ENCODE peak calls at places on chromosomes 5 and 9, in eight cellular contexts. One of them, this sample, is unnamed. For H3K4me1, the result is how much of the 10 kb centered on the place peaks cover.

GRCh38 chr5:170848033-170848432 is 13.8 kb upstream of the RANBP17 start:
- DNase-seq in spleen: no peak
- DNase-seq in breast epithelium: no peak
- DNase-seq in cardiac muscle cell: no peak
- DNase-seq in thyroid gland: no peak
- DNase-seq in effector memory CD4-positive, alpha-beta T cell: no peak
- DNase-seq in GM23338: no peak
- DNase-seq in left ventricle myocardium inferior: no peak
- DNase-seq in this sample: no peak

GRCh38 chr9:131015876-131016397 is 7.0 kb downstream of the LAMC3 start:
- DNase-seq in spleen: no peak
- DNase-seq in breast epithelium: no peak
- DNase-seq in cardiac muscle cell: no peak
- DNase-seq in thyroid gland: no peak
- DNase-seq in effector memory CD4-positive, alpha-beta T cell: no peak
- DNase-seq in GM23338: no peak
- DNase-seq in left ventricle myocardium inferior: no peak
- DNase-seq in this sample: no peak

GRCh38 chr5:139335811-139336210 is 5.8 kb upstream of the PAIP2 start:
- DNase-seq in spleen: no peak
- DNase-seq in breast epithelium: no peak
- DNase-seq in cardiac muscle cell: no peak
- DNase-seq in thyroid gland: no peak
- DNase-seq in effector memory CD4-positive, alpha-beta T cell: no peak
- DNase-seq in GM23338: no peak
- DNase-seq in left ventricle myocardium inferior: no peak
- DNase-seq in this sample: no peak

GRCh38 chr5:111197523-111197922 is 26.7 kb upstream of the CAMK4 start:
- DNase-seq in spleen: no peak
- DNase-seq in breast epithelium: no peak
- DNase-seq in cardiac muscle cell: peak
- DNase-seq in thyroid gland: no peak
- DNase-seq in effector memory CD4-positive, alpha-beta T cell: no peak
- DNase-seq in GM23338: peak
- DNase-seq in left ventricle myocardium inferior: no peak
- DNase-seq in this sample: no peak

GRCh38 chr9:114763220-114763619 is 42.6 kb downstream of the TNFSF15 start:
- DNase-seq in spleen: no peak
- DNase-seq in breast epithelium: no peak
- DNase-seq in cardiac muscle cell: no peak
- DNase-seq in thyroid gland: no peak
- DNase-seq in effector memory CD4-positive, alpha-beta T cell: no peak
- DNase-seq in GM23338: no peak
- DNase-seq in left ventricle myocardium inferior: no peak
- DNase-seq in this sample: no peak

GRCh38 chr5:52777186-52777585 is 10.5 kb upstream of the ITGA1 start:
- DNase-seq in spleen: no peak
- DNase-seq in breast epithelium: no peak
- DNase-seq in cardiac muscle cell: no peak
- DNase-seq in thyroid gland: no peak
- DNase-seq in effector memory CD4-positive, alpha-beta T cell: no peak
- DNase-seq in GM23338: no peak
- DNase-seq in left ventricle myocardium inferior: no peak
- DNase-seq in this sample: no peak

GRCh38 chr9:31140316-31140715 is 1244.1 kb upstream of the ACO1 start:
- DNase-seq in spleen: no peak
- DNase-seq in breast epithelium: no peak
- DNase-seq in cardiac muscle cell: peak
- DNase-seq in thyroid gland: no peak
- DNase-seq in effector memory CD4-positive, alpha-beta T cell: no peak
- DNase-seq in GM23338: peak
- DNase-seq in left ventricle myocardium inferior: no peak
- DNase-seq in this sample: no peak

GRCh38 chr5:110996742-110997141 is 74.8 kb upstream of the TSLP start:
- DNase-seq in spleen: no peak
- DNase-seq in breast epithelium: no peak
- DNase-seq in cardiac muscle cell: no peak
- DNase-seq in thyroid gland: no peak
- DNase-seq in effector memory CD4-positive, alpha-beta T cell: no peak
- DNase-seq in GM23338: no peak
- DNase-seq in left ventricle myocardium inferior: no peak
- DNase-seq in this sample: no peak

GRCh38 chr9:15509931-15510788 is 610 bp downstream of the PSIP1 start:
- DNase-seq in spleen: peak
- DNase-seq in breast epithelium: no peak
- DNase-seq in cardiac muscle cell: peak
- DNase-seq in thyroid gland: peak
- DNase-seq in effector memory CD4-positive, alpha-beta T cell: peak
- DNase-seq in GM23338: peak
- DNase-seq in left ventricle myocardium inferior: peak
- DNase-seq in this sample: peak

GRCh38 chr5:87754009-87754757 is 341.5 kb upstream of the CCNH start:
- DNase-seq in spleen: no peak
- DNase-seq in breast epithelium: no peak
- DNase-seq in cardiac muscle cell: no peak
- DNase-seq in thyroid gland: no peak
- DNase-seq in effector memory CD4-positive, alpha-beta T cell: no peak
- DNase-seq in GM23338: peak
- DNase-seq in left ventricle myocardium inferior: no peak
- DNase-seq in this sample: no peak

GRCh38 chr9:125608488-125609224 is 98.4 kb downstream of the MAPKAP1 start:
- DNase-seq in spleen: no peak
- DNase-seq in breast epithelium: no peak
- DNase-seq in cardiac muscle cell: no peak
- DNase-seq in thyroid gland: no peak
- DNase-seq in effector memory CD4-positive, alpha-beta T cell: no peak
- DNase-seq in GM23338: peak
- DNase-seq in left ventricle myocardium inferior: no peak
- DNase-seq in this sample: no peak

GRCh38 chr5:93899026-93899600 is 157.7 kb upstream of the POU5F2 start:
- DNase-seq in spleen: no peak
- DNase-seq in breast epithelium: no peak
- DNase-seq in cardiac muscle cell: no peak
- DNase-seq in thyroid gland: no peak
- DNase-seq in effector memory CD4-positive, alpha-beta T cell: no peak
- DNase-seq in GM23338: peak
- DNase-seq in left ventricle myocardium inferior: no peak
- DNase-seq in this sample: no peak

GRCh38 chr5:640461-641330 is 28.6 kb downstream of the CEP72 start:
- DNase-seq in spleen: peak
- DNase-seq in breast epithelium: no peak
- DNase-seq in cardiac muscle cell: no peak
- DNase-seq in thyroid gland: no peak
- DNase-seq in effector memory CD4-positive, alpha-beta T cell: no peak
- DNase-seq in GM23338: no peak
- DNase-seq in left ventricle myocardium inferior: no peak
- DNase-seq in this sample: no peak

GRCh38 chr5:80246995-80247729 is 8.7 kb downstream of the SERINC5 start:
- DNase-seq in spleen: no peak
- DNase-seq in breast epithelium: peak
- DNase-seq in cardiac muscle cell: peak
- DNase-seq in thyroid gland: peak
- DNase-seq in effector memory CD4-positive, alpha-beta T cell: peak
- DNase-seq in GM23338: peak
- DNase-seq in left ventricle myocardium inferior: peak
- DNase-seq in this sample: peak

GRCh38 chr9:133673260-133673658 is 37.1 kb downstream of the DBH start:
- DNase-seq in spleen: no peak
- DNase-seq in breast epithelium: no peak
- DNase-seq in cardiac muscle cell: peak
- DNase-seq in thyroid gland: no peak
- DNase-seq in effector memory CD4-positive, alpha-beta T cell: no peak
- DNase-seq in GM23338: no peak
- DNase-seq in left ventricle myocardium inferior: no peak
- DNase-seq in this sample: no peak

GRCh38 chr9:81132796-81133195 is 556.6 kb downstream of the TLE1 start:
- DNase-seq in spleen: no peak
- DNase-seq in breast epithelium: no peak
- DNase-seq in cardiac muscle cell: no peak
- DNase-seq in thyroid gland: no peak
- DNase-seq in effector memory CD4-positive, alpha-beta T cell: no peak
- DNase-seq in GM23338: no peak
- DNase-seq in left ventricle myocardium inferior: no peak
- DNase-seq in this sample: no peak

GRCh38 chr9:108033976-108034964 is 544.7 kb upstream of the KLF4 start:
- DNase-seq in spleen: no peak
- DNase-seq in breast epithelium: no peak
- DNase-seq in cardiac muscle cell: no peak
- DNase-seq in thyroid gland: no peak
- DNase-seq in effector memory CD4-positive, alpha-beta T cell: no peak
- DNase-seq in GM23338: no peak
- DNase-seq in left ventricle myocardium inferior: no peak
- DNase-seq in this sample: no peak

GRCh38 chr5:9361835-9362234 is 184.0 kb downstream of the SEMA5A start:
- DNase-seq in spleen: no peak
- DNase-seq in breast epithelium: no peak
- DNase-seq in cardiac muscle cell: peak
- DNase-seq in thyroid gland: peak
- DNase-seq in effector memory CD4-positive, alpha-beta T cell: no peak
- DNase-seq in GM23338: peak
- DNase-seq in left ventricle myocardium inferior: peak
- DNase-seq in this sample: peak

GRCh38 chr9:132923346-132923902 is 21.0 kb downstream of the TSC1 start:
- DNase-seq in spleen: no peak
- DNase-seq in breast epithelium: no peak
- DNase-seq in cardiac muscle cell: no peak
- DNase-seq in thyroid gland: no peak
- DNase-seq in effector memory CD4-positive, alpha-beta T cell: no peak
- DNase-seq in GM23338: no peak
- DNase-seq in left ventricle myocardium inferior: no peak
- DNase-seq in this sample: no peak

GRCh38 chr5:174419523-174420132 is 304.8 kb upstream of the MSX2 start:
- DNase-seq in spleen: peak
- DNase-seq in breast epithelium: peak
- DNase-seq in cardiac muscle cell: peak
- DNase-seq in thyroid gland: peak
- DNase-seq in effector memory CD4-positive, alpha-beta T cell: peak
- DNase-seq in GM23338: peak
- DNase-seq in left ventricle myocardium inferior: peak
- DNase-seq in this sample: peak
- H3K4me3 ChIP-seq in spleen: no peak
- H3K4me3 ChIP-seq in breast epithelium: peak
- H3K4me3 ChIP-seq in cardiac muscle cell: peak
- H3K4me3 ChIP-seq in thyroid gland: no peak
- H3K4me3 ChIP-seq in effector memory CD4-positive, alpha-beta T cell: peak
- H3K4me3 ChIP-seq in GM23338: peak
- H3K4me3 ChIP-seq in left ventricle myocardium inferior: peak
- H3K4me3 ChIP-seq in this sample: no peak

GRCh38 chr5:109325456-109325855 is 84.3 kb downstream of the PJA2 start:
- DNase-seq in spleen: no peak
- DNase-seq in breast epithelium: no peak
- DNase-seq in cardiac muscle cell: no peak
- DNase-seq in thyroid gland: no peak
- DNase-seq in effector memory CD4-positive, alpha-beta T cell: no peak
- DNase-seq in GM23338: no peak
- DNase-seq in left ventricle myocardium inferior: no peak
- DNase-seq in this sample: no peak

GRCh38 chr5:109326864-109327263 is 82.9 kb downstream of the PJA2 start:
- DNase-seq in spleen: no peak
- DNase-seq in breast epithelium: no peak
- DNase-seq in cardiac muscle cell: no peak
- DNase-seq in thyroid gland: no peak
- DNase-seq in effector memory CD4-positive, alpha-beta T cell: no peak
- DNase-seq in GM23338: no peak
- DNase-seq in left ventricle myocardium inferior: no peak
- DNase-seq in this sample: no peak

GRCh38 chr5:109322694-109323093 is 87.1 kb downstream of the PJA2 start:
- DNase-seq in spleen: no peak
- DNase-seq in breast epithelium: no peak
- DNase-seq in cardiac muscle cell: no peak
- DNase-seq in thyroid gland: no peak
- DNase-seq in effector memory CD4-positive, alpha-beta T cell: no peak
- DNase-seq in GM23338: no peak
- DNase-seq in left ventricle myocardium inferior: no peak
- DNase-seq in this sample: no peak

GRCh38 chr5:109324351-109324750 is 85.4 kb downstream of the PJA2 start:
- DNase-seq in spleen: no peak
- DNase-seq in breast epithelium: no peak
- DNase-seq in cardiac muscle cell: peak
- DNase-seq in thyroid gland: no peak
- DNase-seq in effector memory CD4-positive, alpha-beta T cell: no peak
- DNase-seq in GM23338: peak
- DNase-seq in left ventricle myocardium inferior: no peak
- DNase-seq in this sample: no peak

GRCh38 chr5:109324941-109325340 is 84.8 kb downstream of the PJA2 start:
- DNase-seq in spleen: no peak
- DNase-seq in breast epithelium: no peak
- DNase-seq in cardiac muscle cell: no peak
- DNase-seq in thyroid gland: no peak
- DNase-seq in effector memory CD4-positive, alpha-beta T cell: no peak
- DNase-seq in GM23338: no peak
- DNase-seq in left ventricle myocardium inferior: no peak
- DNase-seq in this sample: no peak
- H3K4me1 ChIP-seq in spleen: under half
- H3K4me1 ChIP-seq in breast epithelium: under half
- H3K4me1 ChIP-seq in cardiac muscle cell: under half
- H3K4me1 ChIP-seq in thyroid gland: under half
- H3K4me1 ChIP-seq in effector memory CD4-positive, alpha-beta T cell: under half
- H3K4me1 ChIP-seq in GM23338: under half
- H3K4me1 ChIP-seq in left ventricle myocardium inferior: under half
- H3K4me1 ChIP-seq in this sample: under half

GRCh38 chr5:68287631-68287975 is 72.0 kb downstream of the PIK3R1 start:
- DNase-seq in spleen: no peak
- DNase-seq in breast epithelium: no peak
- DNase-seq in cardiac muscle cell: no peak
- DNase-seq in thyroid gland: no peak
- DNase-seq in effector memory CD4-positive, alpha-beta T cell: no peak
- DNase-seq in GM23338: no peak
- DNase-seq in left ventricle myocardium inferior: no peak
- DNase-seq in this sample: no peak
- H3K4me3 ChIP-seq in spleen: peak
- H3K4me3 ChIP-seq in breast epithelium: peak
- H3K4me3 ChIP-seq in cardiac muscle cell: peak
- H3K4me3 ChIP-seq in thyroid gland: no peak
- H3K4me3 ChIP-seq in effector memory CD4-positive, alpha-beta T cell: peak
- H3K4me3 ChIP-seq in GM23338: peak
- H3K4me3 ChIP-seq in left ventricle myocardium inferior: peak
- H3K4me3 ChIP-seq in this sample: peak

GRCh38 chr5:150648294-150649107 is 8.0 kb downstream of the SYNPO start:
- DNase-seq in spleen: no peak
- DNase-seq in breast epithelium: no peak
- DNase-seq in cardiac muscle cell: no peak
- DNase-seq in thyroid gland: no peak
- DNase-seq in effector memory CD4-positive, alpha-beta T cell: no peak
- DNase-seq in GM23338: no peak
- DNase-seq in left ventricle myocardium inferior: no peak
- DNase-seq in this sample: no peak
- H3K4me1 ChIP-seq in spleen: half or more
- H3K4me1 ChIP-seq in breast epithelium: under half
- H3K4me1 ChIP-seq in cardiac muscle cell: under half
- H3K4me1 ChIP-seq in thyroid gland: under half
- H3K4me1 ChIP-seq in effector memory CD4-positive, alpha-beta T cell: under half
- H3K4me1 ChIP-seq in GM23338: under half
- H3K4me1 ChIP-seq in left ventricle myocardium inferior: half or more
- H3K4me1 ChIP-seq in this sample: under half

This sample was measured in CD4-positive, alpha-beta memory T cell.